ENCODE peak calls at places on chromosomes 16 and 17, in six cellular contexts. A is ovary, M is body of pancreas, D is GM12878, Z is IMR-90, S is heart left ventricle. N is an unnamed sample. For H3K27me3, the result is how much of the 10 kb centered on the place peaks cover.

GRCh38 chr17:8268550-8269298 is 19.6 kb downstream of the PFAS start:
- DNase-seq in Z (no peak), M (no peak), S (no peak), D (no peak), A (no peak), N (no peak)

GRCh38 chr16:71542377-71542776 is 16.2 kb downstream of the CHST4 start:
- DNase-seq in S (no peak), A (no peak), Z (peak), D (no peak), M (peak), N (peak)

GRCh38 chr17:35898283-35899070 is 18.3 kb upstream of the CCL5 start:
- DNase-seq in M (peak), A (no peak), D (no peak), S (peak), Z (no peak), N (peak)

GRCh38 chr16:679808-680624 is at the start of gene STUB1:
- DNase-seq in S (peak), M (peak), D (no peak), Z (peak), A (peak), N (peak)

GRCh38 chr16:75079346-75079926 is 37.1 kb downstream of the LDHD start:
- DNase-seq in Z (no peak), A (no peak), S (no peak), M (no peak), D (no peak), N (no peak)

GRCh38 chr17:77312786-77313599 is 172.2 kb downstream of the SEC14L1 start:
- DNase-seq in M (no peak), A (peak), D (no peak), S (peak), Z (peak), N (no peak)

GRCh38 chr17:76843703-76844484 is 24.3 kb upstream of the MGAT5B start:
- DNase-seq in Z (no peak), M (no peak), A (no peak), S (no peak), D (no peak), N (no peak)

GRCh38 chr17:64377769-64378282 is 12.8 kb downstream of the PECAM1 start:
- DNase-seq in Z (peak), A (no peak), M (no peak), D (no peak), S (no peak), N (no peak)

GRCh38 chr17:21419299-21420239 is 43.4 kb downstream of the KCNJ12 start:
- DNase-seq in M (no peak), A (no peak), Z (no peak), D (no peak), S (no peak), N (no peak)

GRCh38 chr16:61148930-61149329 is 887.3 kb downstream of the CDH8 start:
- DNase-seq in D (no peak), A (no peak), M (no peak), S (no peak), Z (no peak), N (no peak)

GRCh38 chr17:79616801-79617200 is 6.0 kb upstream of the RBFOX3 start:
- DNase-seq in S (peak), A (no peak), D (no peak), Z (no peak), M (no peak), N (no peak)

GRCh38 chr17:36665417-36665816 is 64.0 kb downstream of the MRM1 start:
- DNase-seq in M (no peak), Z (no peak), S (no peak), A (no peak), D (no peak), N (no peak)

GRCh38 chr16:4661661-4662060 is 31.7 kb upstream of the NUDT16L1 start:
- DNase-seq in S (no peak), D (no peak), Z (no peak), M (no peak), A (no peak), N (no peak)

GRCh38 chr16:83233153-83233552 is 574.6 kb upstream of the HSBP1 start:
- DNase-seq in D (no peak), M (no peak), S (no peak), Z (peak), A (no peak), N (no peak)

GRCh38 chr17:63140255-63140654 is 174.2 kb downstream of the TANC2 start:
- DNase-seq in Z (peak), S (no peak), A (no peak), M (no peak), D (peak), N (peak)

GRCh38 chr17:35932576-35932975 is 2.0 kb upstream of the RDM1 start:
- DNase-seq in S (no peak), Z (no peak), A (no peak), D (no peak), M (no peak), N (no peak)

GRCh38 chr16:48365030-48365600 is 20.1 kb downstream of the SIAH1 start:
- DNase-seq in S (no peak), A (no peak), Z (no peak), D (no peak), M (no peak), N (peak)

GRCh38 chr17:77375917-77376651 is 235.3 kb downstream of the SEC14L1 start:
- DNase-seq in S (no peak), M (peak), A (peak), D (no peak), Z (peak), N (peak)

GRCh38 chr17:307741-308507 is 44.7 kb downstream of the RPH3AL start:
- DNase-seq in Z (no peak), M (peak), D (no peak), A (peak), S (peak), N (no peak)

GRCh38 chr17:65018612-65019290 is 37.8 kb downstream of the GNA13 start:
- DNase-seq in M (no peak), Z (peak), A (no peak), D (no peak), S (no peak), N (no peak)

GRCh38 chr16:75254359-75254837 is 3.0 kb upstream of the BCAR1 start:
- DNase-seq in Z (peak), M (no peak), A (no peak), D (no peak), S (peak), N (peak)

GRCh38 chr17:50501054-50501453 is 7.2 kb upstream of the MYCBPAP start:
- DNase-seq in S (no peak), A (no peak), D (no peak), M (peak), Z (no peak), N (peak)

GRCh38 chr17:30716461-30717289 is 107.8 kb downstream of the CRLF3 start:
- DNase-seq in D (no peak), S (no peak), A (no peak), Z (peak), M (no peak), N (no peak)

GRCh38 chr17:78808106-78808635 is 26.1 kb upstream of the CYTH1 start:
- DNase-seq in D (no peak), S (no peak), Z (peak), M (no peak), A (no peak), N (no peak)

GRCh38 chr17:33292981-33293867 is at the start of gene ASIC2:
- DNase-seq in A (no peak), D (no peak), S (no peak), M (no peak), Z (peak), N (no peak)

GRCh38 chr16:57372372-57373116 is at the start of gene CX3CL1:
- DNase-seq in S (no peak), M (peak), A (peak), D (no peak), Z (peak), N (peak)

GRCh38 chr16:8885674-8886592 is 3.8 kb downstream of the LITAFD start:
- DNase-seq in M (no peak), Z (peak), D (no peak), A (peak), S (no peak), N (peak)

GRCh38 chr16:80806957-80807356 is 2.6 kb upstream of the CDYL2 start:
- DNase-seq in D (no peak), M (no peak), Z (peak), S (peak), A (no peak), N (no peak)

GRCh38 chr17:66855204-66855603 is 20.3 kb downstream of the CACNG5 start:
- DNase-seq in D (no peak), M (no peak), Z (no peak), A (no peak), S (no peak), N (no peak)

GRCh38 chr16:70614208-70614951 is 32.0 kb upstream of the IL34 start:
- DNase-seq in S (no peak), A (no peak), D (no peak), M (no peak), Z (no peak), N (no peak)

GRCh38 chr17:8124350-8125195 is 667 bp upstream of the HES7 start:
- DNase-seq in M (no peak), Z (peak), S (no peak), D (no peak), A (no peak), N (no peak)

GRCh38 chr16:8740775-8741355 is 56.6 kb downstream of the TMEM186 start:
- DNase-seq in M (peak), A (no peak), S (peak), D (no peak), Z (no peak), N (peak)

GRCh38 chr17:45220079-45220478 is 1.6 kb upstream of the FMNL1 start:
- DNase-seq in A (no peak), D (no peak), Z (no peak), M (no peak), S (peak), N (no peak)

GRCh38 chr16:15494231-15494630 is 59.8 kb downstream of the BMERB1 start:
- DNase-seq in A (no peak), Z (peak), D (no peak), S (no peak), M (no peak), N (no peak)

GRCh38 chr17:10631048-10631700 is 25.9 kb downstream of the MYH3 start:
- DNase-seq in D (no peak), M (no peak), Z (peak), A (no peak), S (no peak), N (no peak)

GRCh38 chr16:48054881-48055601 is 100.8 kb downstream of the ABCC12 start:
- DNase-seq in A (peak), S (peak), D (no peak), M (peak), Z (peak), N (peak)

GRCh38 chr16:2230376-2230775 is 5.9 kb upstream of the DNASE1L2 start:
- DNase-seq in S (no peak), A (no peak), M (no peak), Z (no peak), D (no peak), N (no peak)

GRCh38 chr16:54944002-54944401 is 13.3 kb downstream of the IRX5 start:
- DNase-seq in M (no peak), D (no peak), S (no peak), Z (no peak), A (no peak), N (no peak)

GRCh38 chr17:70906808-70907207 is 737.5 kb downstream of the KCNJ2 start:
- DNase-seq in A (no peak), M (no peak), D (no peak), S (peak), Z (peak), N (no peak)

GRCh38 chr17:28242791-28243190 is 76.2 kb upstream of the TMEM97 start:
- DNase-seq in M (no peak), Z (no peak), D (no peak), A (no peak), S (no peak), N (no peak)
- H3K27me3 ChIP-seq in M (under half), Z (under half), D (under half), A (under half), S (under half), N (under half)

DNA sequence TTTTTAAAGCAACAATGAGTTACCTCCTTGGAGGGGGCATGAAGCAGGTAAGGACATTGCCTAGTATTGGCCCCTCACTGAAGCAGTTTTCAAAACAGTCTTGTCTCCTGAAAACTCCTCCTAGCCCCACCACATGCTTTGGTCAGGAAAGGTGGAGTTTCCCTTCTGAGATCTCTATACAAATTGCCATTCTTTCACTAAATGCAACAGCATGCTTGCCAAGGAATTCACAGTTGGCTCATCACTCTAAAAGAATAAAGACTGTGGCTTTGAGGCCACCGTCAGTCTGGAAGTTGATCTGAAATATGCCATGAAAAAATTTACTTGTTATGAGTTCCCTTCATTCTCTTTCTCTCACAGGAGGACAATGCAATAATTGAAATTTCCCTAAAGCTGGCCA is 4.2 kb downstream of the TTC19 start:
- DNase-seq in D (no peak), S (no peak), Z (no peak), M (no peak), A (no peak), N (no peak)
- TF ChIP-seq POLR2A in D (no peak), S (no peak), Z (no peak), M (no peak), A (no peak), N (no peak)

GRCh38 chr17:74759243-74759801 is 10.9 kb downstream of the NHERF1 start:
- DNase-seq in A (no peak), M (no peak), S (no peak), D (no peak), Z (no peak), N (no peak)
- H3K4me3 ChIP-seq in A (no peak), M (no peak), S (no peak), D (no peak), Z (no peak), N (no peak)

DNA sequence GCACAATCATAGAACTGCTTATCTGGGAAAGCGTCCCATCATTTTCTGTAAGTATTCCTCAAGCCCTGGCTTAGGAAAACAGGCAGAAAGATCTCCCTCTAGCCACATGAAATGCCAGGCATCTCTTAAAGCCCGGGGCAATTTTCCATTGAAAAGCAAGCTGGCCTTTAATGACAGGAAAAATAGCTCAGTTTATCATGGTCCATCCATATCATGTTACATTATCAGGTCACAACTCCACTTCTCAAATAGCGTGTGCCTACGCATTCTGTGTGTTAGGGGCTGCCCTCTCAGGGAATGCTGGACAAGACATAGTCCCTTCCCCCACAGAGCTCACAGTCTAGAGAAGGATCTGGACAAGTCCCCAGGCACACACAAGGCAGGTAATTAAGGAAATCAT is 155.2 kb upstream of the FOXF1 start:
- DNase-seq in M (no peak), A (no peak), Z (peak), D (no peak), S (no peak), N (no peak)
- H3K27me3 ChIP-seq in M (under half), A (under half), Z (under half), D (under half), S (half or more), N (under half)

N was measured in adrenal gland.